ENCODE peak calls at places on chromosomes 11 and 22, in nine cellular contexts. S, H, V, M, E, R, J, Z and D are unnamed samples.

GRCh38 chr22:40007826-40008710 is 13.3 kb downstream of the FAM83F start:
- DNase-seq in M (no peak), Z (no peak), E (no peak), S (no peak), H (no peak), J (peak), V (no peak), R (no peak), D (no peak)

GRCh38 chr11:9264381-9265210 is 554 bp downstream of the DENND5A start:
- DNase-seq in M (peak), E (no peak), R (peak), J (no peak), S (peak), V (peak), Z (peak), H (peak), D (peak)

GRCh38 chr22:37496651-37497599 is 10.7 kb upstream of the MFNG start:
- DNase-seq in H (peak), R (no peak), E (peak), V (no peak), S (peak), J (no peak), M (no peak), Z (no peak), D (peak)

GRCh38 chr22:24429411-24430365 is 2.3 kb downstream of the ADORA2A start:
- DNase-seq in Z (no peak), M (no peak), R (peak), J (peak), H (no peak), E (no peak), V (peak), S (no peak), D (no peak)

GRCh38 chr11:116502641-116503061 is 270.1 kb downstream of the BUD13 start:
- DNase-seq in J (no peak), V (no peak), Z (no peak), E (no peak), M (no peak), R (no peak), H (no peak), S (no peak), D (no peak)

GRCh38 chr22:30250713-30251267 is 4.2 kb upstream of the LIF start:
- DNase-seq in H (no peak), Z (no peak), S (no peak), R (peak), J (no peak), M (no peak), V (peak), E (peak), D (peak)

GRCh38 chr22:27137809-27138400 is 480.5 kb downstream of the MIAT start:
- DNase-seq in M (no peak), H (no peak), E (no peak), J (no peak), V (no peak), R (no peak), S (no peak), Z (no peak), D (no peak)

GRCh38 chr11:43574949-43575915 is 105.3 kb upstream of the HSD17B12 start:
- DNase-seq in M (no peak), Z (no peak), V (peak), R (no peak), S (no peak), H (no peak), E (no peak), J (peak), D (no peak)

GRCh38 chr11:75768112-75768908 is at the start of gene DGAT2:
- DNase-seq in S (peak), M (peak), R (peak), V (peak), E (peak), J (peak), Z (peak), H (no peak), D (peak)

GRCh38 chr22:27999876-28000275 is 80.8 kb upstream of the PITPNB start:
- DNase-seq in Z (no peak), R (no peak), M (no peak), H (no peak), J (no peak), E (no peak), V (no peak), S (no peak), D (no peak)

GRCh38 chr11:17763703-17764102 is 29.1 kb downstream of the KCNC1 start:
- DNase-seq in S (no peak), H (no peak), E (no peak), J (no peak), Z (no peak), V (no peak), R (no peak), M (no peak), D (no peak)

GRCh38 chr11:19980388-19980787 is 179.9 kb downstream of the DBX1 start:
- DNase-seq in V (no peak), S (no peak), Z (no peak), H (no peak), J (no peak), R (no peak), E (no peak), M (no peak), D (no peak)

GRCh38 chr11:61392991-61393595 is 706 bp downstream of the TMEM216 start:
- DNase-seq in J (peak), R (peak), H (no peak), Z (peak), E (no peak), S (no peak), V (no peak), M (peak), D (no peak)

GRCh38 chr22:50199251-50199721 is 1.5 kb upstream of the SELENOO start:
- DNase-seq in M (no peak), S (no peak), J (no peak), E (no peak), Z (no peak), R (no peak), V (no peak), H (no peak), D (no peak)

GRCh38 chr22:20014526-20015186 is 2.0 kb downstream of the ARVCF start:
- DNase-seq in E (no peak), H (no peak), M (no peak), R (no peak), J (peak), S (no peak), V (no peak), Z (no peak), D (no peak)

GRCh38 chr11:123587044-123587443 is 67.4 kb downstream of the SCN3B start:
- DNase-seq in E (peak), V (no peak), S (no peak), Z (no peak), J (no peak), M (no peak), H (no peak), R (no peak), D (no peak)

GRCh38 chr22:18955696-18956095 is 19.6 kb upstream of the PRODH start:
- DNase-seq in H (no peak), J (no peak), V (no peak), M (no peak), E (no peak), R (no peak), Z (no peak), S (no peak), D (no peak)

GRCh38 chr11:112620621-112621394 is 340.4 kb upstream of the NCAM1 start:
- DNase-seq in Z (no peak), M (no peak), J (no peak), H (no peak), E (peak), R (no peak), V (no peak), S (peak), D (no peak)

GRCh38 chr11:70281114-70281729 is 10.7 kb downstream of the PPFIA1 start:
- DNase-seq in E (peak), Z (no peak), V (no peak), M (no peak), H (no peak), S (peak), R (no peak), J (no peak), D (no peak)

GRCh38 chr11:1168721-1169161 is 11.0 kb downstream of the MUC5AC start:
- DNase-seq in M (no peak), H (no peak), J (no peak), S (no peak), V (no peak), Z (no peak), R (no peak), E (no peak), D (no peak)

GRCh38 chr11:27770576-27770975 is 70.3 kb upstream of the BDNF start:
- DNase-seq in V (no peak), E (peak), M (no peak), S (no peak), H (no peak), R (no peak), Z (no peak), J (no peak), D (peak)

GRCh38 chr11:636511-637332 is at the start of gene DRD4:
- DNase-seq in R (no peak), Z (no peak), H (no peak), S (no peak), J (no peak), M (peak), E (no peak), V (no peak), D (no peak)

GRCh38 chr22:46780453-46780852 is 18.0 kb downstream of the TBC1D22A start:
- DNase-seq in R (no peak), J (no peak), V (no peak), M (no peak), Z (no peak), H (no peak), E (no peak), S (no peak), D (no peak)

GRCh38 chr22:49296561-49296960 is 531.1 kb downstream of the BRD1 start:
- DNase-seq in Z (no peak), J (no peak), V (no peak), E (no peak), S (no peak), H (no peak), M (no peak), R (no peak), D (no peak)

GRCh38 chr11:41201156-41201555 is 258.3 kb downstream of the LRRC4C start:
- DNase-seq in S (peak), H (no peak), J (peak), R (peak), E (no peak), M (peak), V (no peak), Z (no peak), D (peak)

GRCh38 chr11:68009391-68010000 is 631 bp upstream of the ALDH3B1 start:
- DNase-seq in S (no peak), R (no peak), Z (no peak), V (no peak), J (peak), H (no peak), M (no peak), E (peak), D (no peak)

GRCh38 chr11:36774603-36775002 is 176.6 kb upstream of the RAG2 start:
- DNase-seq in E (peak), Z (no peak), S (peak), V (no peak), M (no peak), J (no peak), H (peak), R (no peak), D (peak)

GRCh38 chr22:46381142-46381541 is 45.6 kb downstream of the TRMU start:
- DNase-seq in M (no peak), E (peak), S (no peak), J (no peak), Z (no peak), V (no peak), R (no peak), H (no peak), D (no peak)

GRCh38 chr11:47179655-47179991 is 2.9 kb upstream of the ARFGAP2 start:
- DNase-seq in V (peak), J (peak), M (peak), E (no peak), H (no peak), Z (peak), S (no peak), R (peak), D (no peak)

GRCh38 chr11:27718346-27718852 is 18.1 kb upstream of the BDNF start:
- DNase-seq in R (no peak), J (peak), Z (no peak), H (peak), M (peak), S (peak), E (peak), V (no peak), D (no peak)

GRCh38 chr22:39990688-39991087 is 4.1 kb upstream of the FAM83F start:
- DNase-seq in S (no peak), E (no peak), Z (no peak), V (no peak), R (no peak), J (no peak), M (no peak), H (no peak), D (no peak)

GRCh38 chr11:64865286-64866172 is 12.9 kb downstream of the EHD1 start:
- DNase-seq in E (peak), Z (no peak), J (no peak), H (no peak), M (no peak), V (peak), S (peak), R (peak), D (no peak)

GRCh38 chr11:72239849-72240460 is 4.0 kb downstream of the PHOX2A start:
- DNase-seq in E (no peak), V (no peak), Z (no peak), H (no peak), R (no peak), J (no peak), S (no peak), M (no peak), D (no peak)

GRCh38 chr11:61752925-61753551 is 602 bp downstream of the MYRF start:
- DNase-seq in R (no peak), J (no peak), V (no peak), Z (no peak), M (no peak), E (no peak), S (no peak), H (no peak), D (no peak)

GRCh38 chr22:19361501-19362103 is 69.9 kb downstream of the HIRA start:
- DNase-seq in R (no peak), J (no peak), V (no peak), Z (peak), H (no peak), S (no peak), E (no peak), M (no peak), D (no peak)

GRCh38 chr22:26471522-26471921 is 12.1 kb downstream of the HPS4 start:
- DNase-seq in H (no peak), S (peak), V (no peak), R (no peak), J (no peak), E (peak), M (no peak), Z (no peak), D (peak)

GRCh38 chr11:22730319-22730718 is 63.9 kb downstream of the GAS2 start:
- DNase-seq in M (no peak), S (no peak), J (peak), R (no peak), H (no peak), Z (no peak), V (no peak), E (no peak), D (no peak)

GRCh38 chr22:29225422-29226090 is 19.9 kb downstream of the EMID1 start:
- DNase-seq in M (no peak), V (no peak), S (no peak), E (no peak), H (no peak), R (no peak), J (peak), Z (no peak), D (no peak)

GRCh38 chr11:4886186-4886585 is 4.5 kb downstream of the OR51T1 start:
- DNase-seq in J (no peak), H (no peak), V (no peak), R (no peak), M (no peak), Z (no peak), E (no peak), S (no peak), D (no peak)